ENCODE peak calls at places on chromosomes 1 and 21, in ten cellular contexts. One of them, this sample, is unnamed.

GRCh38 chr1:207885129-207886032 is 25.5 kb downstream of the CD34 start:
- DNase-seq in neural progenitor cell: peak; percentile 91
- DNase-seq in amniotic stem cell: peak; percentile 74
- DNase-seq in astrocyte of the spinal cord: peak; percentile 79
- DNase-seq in stimulated activated CD8-positive, alpha-beta memory T cell treated with anti-CD3 and anti-CD28 coated beads, Interleukin-2, amount 100 ng/mL, for 48 hours: peak; percentile 49
- DNase-seq in activated naive CD4-positive, alpha-beta T cell treated with anti-CD3 and anti-CD28 coated beads, Interleukin-2, amount 10 ng/mL, durations not matched to agents 7 days and 5 days: peak; percentile 81
- DNase-seq in AG09309: peak; percentile 46
- DNase-seq in fibroblast of mammary gland: peak; percentile 86
- DNase-seq in activated T-helper 9 cell treated with anti-CD3 and anti-CD28 coated beads, Interleukin-2, amount 50 U/mL, for 16 hours: peak; percentile 61
- DNase-seq in brain microvascular endothelial cell: peak; percentile 75
- DNase-seq in this sample: peak; percentile 49

GRCh38 chr1:175129182-175129581 is 61.5 kb downstream of the TNN start:
- DNase-seq in neural progenitor cell: no peak
- DNase-seq in amniotic stem cell: peak; percentile 1
- DNase-seq in astrocyte of the spinal cord: no peak
- DNase-seq in stimulated activated CD8-positive, alpha-beta memory T cell treated with anti-CD3 and anti-CD28 coated beads, Interleukin-2, amount 100 ng/mL, for 48 hours: no peak
- DNase-seq in activated naive CD4-positive, alpha-beta T cell treated with anti-CD3 and anti-CD28 coated beads, Interleukin-2, amount 10 ng/mL, durations not matched to agents 7 days and 5 days: no peak
- DNase-seq in AG09309: peak; percentile 53
- DNase-seq in fibroblast of mammary gland: peak; percentile 89
- DNase-seq in activated T-helper 9 cell treated with anti-CD3 and anti-CD28 coated beads, Interleukin-2, amount 50 U/mL, for 16 hours: no peak
- DNase-seq in brain microvascular endothelial cell: no peak
- DNase-seq in this sample: no peak

GRCh38 chr1:58883037-58883887 is 99.4 kb upstream of the JUN start:
- DNase-seq in neural progenitor cell: no peak
- DNase-seq in amniotic stem cell: peak; percentile 26
- DNase-seq in astrocyte of the spinal cord: peak; percentile 97
- DNase-seq in stimulated activated CD8-positive, alpha-beta memory T cell treated with anti-CD3 and anti-CD28 coated beads, Interleukin-2, amount 100 ng/mL, for 48 hours: no peak
- DNase-seq in activated naive CD4-positive, alpha-beta T cell treated with anti-CD3 and anti-CD28 coated beads, Interleukin-2, amount 10 ng/mL, durations not matched to agents 7 days and 5 days: no peak
- DNase-seq in AG09309: peak; percentile 90
- DNase-seq in fibroblast of mammary gland: peak; percentile 99
- DNase-seq in activated T-helper 9 cell treated with anti-CD3 and anti-CD28 coated beads, Interleukin-2, amount 50 U/mL, for 16 hours: no peak
- DNase-seq in brain microvascular endothelial cell: peak; percentile 96
- DNase-seq in this sample: peak; percentile 45

GRCh38 chr1:2091611-2092604 is 41.7 kb downstream of the PRKCZ start:
- DNase-seq in neural progenitor cell: peak; percentile 74
- DNase-seq in amniotic stem cell: no peak
- DNase-seq in astrocyte of the spinal cord: peak; percentile 19
- DNase-seq in stimulated activated CD8-positive, alpha-beta memory T cell treated with anti-CD3 and anti-CD28 coated beads, Interleukin-2, amount 100 ng/mL, for 48 hours: peak; percentile 53
- DNase-seq in activated naive CD4-positive, alpha-beta T cell treated with anti-CD3 and anti-CD28 coated beads, Interleukin-2, amount 10 ng/mL, durations not matched to agents 7 days and 5 days: peak; percentile 71
- DNase-seq in AG09309: no peak
- DNase-seq in fibroblast of mammary gland: peak; percentile 10
- DNase-seq in activated T-helper 9 cell treated with anti-CD3 and anti-CD28 coated beads, Interleukin-2, amount 50 U/mL, for 16 hours: peak; percentile 19
- DNase-seq in brain microvascular endothelial cell: peak; percentile 14
- DNase-seq in this sample: no peak

GRCh38 chr1:28755701-28756100 is 19.0 kb downstream of the YTHDF2 start:
- DNase-seq in neural progenitor cell: no peak
- DNase-seq in amniotic stem cell: no peak
- DNase-seq in astrocyte of the spinal cord: no peak
- DNase-seq in stimulated activated CD8-positive, alpha-beta memory T cell treated with anti-CD3 and anti-CD28 coated beads, Interleukin-2, amount 100 ng/mL, for 48 hours: no peak
- DNase-seq in activated naive CD4-positive, alpha-beta T cell treated with anti-CD3 and anti-CD28 coated beads, Interleukin-2, amount 10 ng/mL, durations not matched to agents 7 days and 5 days: no peak
- DNase-seq in AG09309: no peak
- DNase-seq in fibroblast of mammary gland: no peak
- DNase-seq in activated T-helper 9 cell treated with anti-CD3 and anti-CD28 coated beads, Interleukin-2, amount 50 U/mL, for 16 hours: no peak
- DNase-seq in brain microvascular endothelial cell: no peak
- DNase-seq in this sample: no peak

GRCh38 chr1:164803366-164803765 is 244.4 kb downstream of the PBX1 start:
- DNase-seq in neural progenitor cell: no peak
- DNase-seq in amniotic stem cell: no peak
- DNase-seq in astrocyte of the spinal cord: peak; percentile 73
- DNase-seq in stimulated activated CD8-positive, alpha-beta memory T cell treated with anti-CD3 and anti-CD28 coated beads, Interleukin-2, amount 100 ng/mL, for 48 hours: no peak
- DNase-seq in activated naive CD4-positive, alpha-beta T cell treated with anti-CD3 and anti-CD28 coated beads, Interleukin-2, amount 10 ng/mL, durations not matched to agents 7 days and 5 days: no peak
- DNase-seq in AG09309: no peak
- DNase-seq in fibroblast of mammary gland: peak; percentile 53
- DNase-seq in activated T-helper 9 cell treated with anti-CD3 and anti-CD28 coated beads, Interleukin-2, amount 50 U/mL, for 16 hours: no peak
- DNase-seq in brain microvascular endothelial cell: peak; percentile 94
- DNase-seq in this sample: no peak

GRCh38 chr1:53140451-53140850 is 2.0 kb downstream of the SLC1A7 start:
- DNase-seq in neural progenitor cell: no peak
- DNase-seq in amniotic stem cell: no peak
- DNase-seq in astrocyte of the spinal cord: no peak
- DNase-seq in stimulated activated CD8-positive, alpha-beta memory T cell treated with anti-CD3 and anti-CD28 coated beads, Interleukin-2, amount 100 ng/mL, for 48 hours: no peak
- DNase-seq in activated naive CD4-positive, alpha-beta T cell treated with anti-CD3 and anti-CD28 coated beads, Interleukin-2, amount 10 ng/mL, durations not matched to agents 7 days and 5 days: no peak
- DNase-seq in AG09309: no peak
- DNase-seq in fibroblast of mammary gland: no peak
- DNase-seq in activated T-helper 9 cell treated with anti-CD3 and anti-CD28 coated beads, Interleukin-2, amount 50 U/mL, for 16 hours: no peak
- DNase-seq in brain microvascular endothelial cell: no peak
- DNase-seq in this sample: no peak

GRCh38 chr1:117208580-117208979 is 2.1 kb downstream of the VTCN1 start:
- DNase-seq in neural progenitor cell: no peak
- DNase-seq in amniotic stem cell: no peak
- DNase-seq in astrocyte of the spinal cord: no peak
- DNase-seq in stimulated activated CD8-positive, alpha-beta memory T cell treated with anti-CD3 and anti-CD28 coated beads, Interleukin-2, amount 100 ng/mL, for 48 hours: no peak
- DNase-seq in activated naive CD4-positive, alpha-beta T cell treated with anti-CD3 and anti-CD28 coated beads, Interleukin-2, amount 10 ng/mL, durations not matched to agents 7 days and 5 days: no peak
- DNase-seq in AG09309: no peak
- DNase-seq in fibroblast of mammary gland: no peak
- DNase-seq in activated T-helper 9 cell treated with anti-CD3 and anti-CD28 coated beads, Interleukin-2, amount 50 U/mL, for 16 hours: no peak
- DNase-seq in brain microvascular endothelial cell: no peak
- DNase-seq in this sample: no peak

GRCh38 chr1:25135903-25136302 is 96.4 kb downstream of the SYF2 start:
- DNase-seq in neural progenitor cell: no peak
- DNase-seq in amniotic stem cell: no peak
- DNase-seq in astrocyte of the spinal cord: no peak
- DNase-seq in stimulated activated CD8-positive, alpha-beta memory T cell treated with anti-CD3 and anti-CD28 coated beads, Interleukin-2, amount 100 ng/mL, for 48 hours: no peak
- DNase-seq in activated naive CD4-positive, alpha-beta T cell treated with anti-CD3 and anti-CD28 coated beads, Interleukin-2, amount 10 ng/mL, durations not matched to agents 7 days and 5 days: no peak
- DNase-seq in AG09309: no peak
- DNase-seq in fibroblast of mammary gland: no peak
- DNase-seq in activated T-helper 9 cell treated with anti-CD3 and anti-CD28 coated beads, Interleukin-2, amount 50 U/mL, for 16 hours: no peak
- DNase-seq in brain microvascular endothelial cell: no peak
- DNase-seq in this sample: no peak

GRCh38 chr21:10521091-10521598 is at the start of gene TPTE:
- DNase-seq in neural progenitor cell: no peak
- DNase-seq in amniotic stem cell: no peak
- DNase-seq in astrocyte of the spinal cord: no peak
- DNase-seq in stimulated activated CD8-positive, alpha-beta memory T cell treated with anti-CD3 and anti-CD28 coated beads, Interleukin-2, amount 100 ng/mL, for 48 hours: no peak
- DNase-seq in activated naive CD4-positive, alpha-beta T cell treated with anti-CD3 and anti-CD28 coated beads, Interleukin-2, amount 10 ng/mL, durations not matched to agents 7 days and 5 days: no peak
- DNase-seq in AG09309: no peak
- DNase-seq in fibroblast of mammary gland: no peak
- DNase-seq in activated T-helper 9 cell treated with anti-CD3 and anti-CD28 coated beads, Interleukin-2, amount 50 U/mL, for 16 hours: no peak
- DNase-seq in brain microvascular endothelial cell: no peak
- DNase-seq in this sample: no peak

GRCh38 chr1:6235302-6235680 is 473 bp downstream of the ICMT start:
- DNase-seq in neural progenitor cell: no peak
- DNase-seq in amniotic stem cell: no peak
- DNase-seq in astrocyte of the spinal cord: no peak
- DNase-seq in stimulated activated CD8-positive, alpha-beta memory T cell treated with anti-CD3 and anti-CD28 coated beads, Interleukin-2, amount 100 ng/mL, for 48 hours: peak; percentile 13
- DNase-seq in activated naive CD4-positive, alpha-beta T cell treated with anti-CD3 and anti-CD28 coated beads, Interleukin-2, amount 10 ng/mL, durations not matched to agents 7 days and 5 days: peak; percentile 36
- DNase-seq in AG09309: no peak
- DNase-seq in fibroblast of mammary gland: no peak
- DNase-seq in activated T-helper 9 cell treated with anti-CD3 and anti-CD28 coated beads, Interleukin-2, amount 50 U/mL, for 16 hours: no peak
- DNase-seq in brain microvascular endothelial cell: no peak
- DNase-seq in this sample: no peak

GRCh38 chr1:51422367-51423097 is 92.2 kb upstream of the TTC39A start:
- DNase-seq in neural progenitor cell: no peak
- DNase-seq in amniotic stem cell: no peak
- DNase-seq in astrocyte of the spinal cord: no peak
- DNase-seq in stimulated activated CD8-positive, alpha-beta memory T cell treated with anti-CD3 and anti-CD28 coated beads, Interleukin-2, amount 100 ng/mL, for 48 hours: no peak
- DNase-seq in activated naive CD4-positive, alpha-beta T cell treated with anti-CD3 and anti-CD28 coated beads, Interleukin-2, amount 10 ng/mL, durations not matched to agents 7 days and 5 days: no peak
- DNase-seq in AG09309: no peak
- DNase-seq in fibroblast of mammary gland: no peak
- DNase-seq in activated T-helper 9 cell treated with anti-CD3 and anti-CD28 coated beads, Interleukin-2, amount 50 U/mL, for 16 hours: no peak
- DNase-seq in brain microvascular endothelial cell: no peak
- DNase-seq in this sample: no peak

GRCh38 chr1:22207605-22208264 is 64.8 kb upstream of the WNT4 start:
- DNase-seq in neural progenitor cell: peak; percentile 66
- DNase-seq in amniotic stem cell: no peak
- DNase-seq in astrocyte of the spinal cord: no peak
- DNase-seq in stimulated activated CD8-positive, alpha-beta memory T cell treated with anti-CD3 and anti-CD28 coated beads, Interleukin-2, amount 100 ng/mL, for 48 hours: no peak
- DNase-seq in activated naive CD4-positive, alpha-beta T cell treated with anti-CD3 and anti-CD28 coated beads, Interleukin-2, amount 10 ng/mL, durations not matched to agents 7 days and 5 days: no peak
- DNase-seq in AG09309: no peak
- DNase-seq in fibroblast of mammary gland: no peak
- DNase-seq in activated T-helper 9 cell treated with anti-CD3 and anti-CD28 coated beads, Interleukin-2, amount 50 U/mL, for 16 hours: no peak
- DNase-seq in brain microvascular endothelial cell: no peak
- DNase-seq in this sample: peak; percentile 77

GRCh38 chr1:62285984-62286481 is 33.2 kb downstream of the KANK4 start:
- DNase-seq in neural progenitor cell: peak; percentile 60
- DNase-seq in amniotic stem cell: no peak
- DNase-seq in astrocyte of the spinal cord: no peak
- DNase-seq in stimulated activated CD8-positive, alpha-beta memory T cell treated with anti-CD3 and anti-CD28 coated beads, Interleukin-2, amount 100 ng/mL, for 48 hours: no peak
- DNase-seq in activated naive CD4-positive, alpha-beta T cell treated with anti-CD3 and anti-CD28 coated beads, Interleukin-2, amount 10 ng/mL, durations not matched to agents 7 days and 5 days: no peak
- DNase-seq in AG09309: no peak
- DNase-seq in fibroblast of mammary gland: no peak
- DNase-seq in activated T-helper 9 cell treated with anti-CD3 and anti-CD28 coated beads, Interleukin-2, amount 50 U/mL, for 16 hours: no peak
- DNase-seq in brain microvascular endothelial cell: no peak
- DNase-seq in this sample: no peak

GRCh38 chr1:69947837-69948236 is 257.5 kb downstream of the LRRC40 start:
- DNase-seq in neural progenitor cell: no peak
- DNase-seq in amniotic stem cell: no peak
- DNase-seq in astrocyte of the spinal cord: peak; percentile 8
- DNase-seq in stimulated activated CD8-positive, alpha-beta memory T cell treated with anti-CD3 and anti-CD28 coated beads, Interleukin-2, amount 100 ng/mL, for 48 hours: no peak
- DNase-seq in activated naive CD4-positive, alpha-beta T cell treated with anti-CD3 and anti-CD28 coated beads, Interleukin-2, amount 10 ng/mL, durations not matched to agents 7 days and 5 days: no peak
- DNase-seq in AG09309: no peak
- DNase-seq in fibroblast of mammary gland: peak; percentile 60
- DNase-seq in activated T-helper 9 cell treated with anti-CD3 and anti-CD28 coated beads, Interleukin-2, amount 50 U/mL, for 16 hours: no peak
- DNase-seq in brain microvascular endothelial cell: peak; percentile 23
- DNase-seq in this sample: no peak

GRCh38 chr21:14677023-14677422 is 130.9 kb upstream of the SAMSN1 start:
- DNase-seq in neural progenitor cell: no peak
- DNase-seq in amniotic stem cell: no peak
- DNase-seq in astrocyte of the spinal cord: no peak
- DNase-seq in stimulated activated CD8-positive, alpha-beta memory T cell treated with anti-CD3 and anti-CD28 coated beads, Interleukin-2, amount 100 ng/mL, for 48 hours: no peak
- DNase-seq in activated naive CD4-positive, alpha-beta T cell treated with anti-CD3 and anti-CD28 coated beads, Interleukin-2, amount 10 ng/mL, durations not matched to agents 7 days and 5 days: no peak
- DNase-seq in AG09309: no peak
- DNase-seq in fibroblast of mammary gland: no peak
- DNase-seq in activated T-helper 9 cell treated with anti-CD3 and anti-CD28 coated beads, Interleukin-2, amount 50 U/mL, for 16 hours: no peak
- DNase-seq in brain microvascular endothelial cell: no peak
- DNase-seq in this sample: no peak

GRCh38 chr1:246455487-246455886 is 51.6 kb downstream of the SMYD3 start:
- DNase-seq in neural progenitor cell: no peak
- DNase-seq in amniotic stem cell: no peak
- DNase-seq in astrocyte of the spinal cord: no peak
- DNase-seq in stimulated activated CD8-positive, alpha-beta memory T cell treated with anti-CD3 and anti-CD28 coated beads, Interleukin-2, amount 100 ng/mL, for 48 hours: no peak
- DNase-seq in activated naive CD4-positive, alpha-beta T cell treated with anti-CD3 and anti-CD28 coated beads, Interleukin-2, amount 10 ng/mL, durations not matched to agents 7 days and 5 days: no peak
- DNase-seq in AG09309: no peak
- DNase-seq in fibroblast of mammary gland: no peak
- DNase-seq in activated T-helper 9 cell treated with anti-CD3 and anti-CD28 coated beads, Interleukin-2, amount 50 U/mL, for 16 hours: no peak
- DNase-seq in brain microvascular endothelial cell: no peak
- DNase-seq in this sample: no peak

GRCh38 chr1:154427173-154428139 is 22.3 kb downstream of the IL6R start:
- DNase-seq in neural progenitor cell: no peak
- DNase-seq in amniotic stem cell: no peak
- DNase-seq in astrocyte of the spinal cord: no peak
- DNase-seq in stimulated activated CD8-positive, alpha-beta memory T cell treated with anti-CD3 and anti-CD28 coated beads, Interleukin-2, amount 100 ng/mL, for 48 hours: no peak
- DNase-seq in activated naive CD4-positive, alpha-beta T cell treated with anti-CD3 and anti-CD28 coated beads, Interleukin-2, amount 10 ng/mL, durations not matched to agents 7 days and 5 days: no peak
- DNase-seq in AG09309: no peak
- DNase-seq in fibroblast of mammary gland: peak; percentile 79
- DNase-seq in activated T-helper 9 cell treated with anti-CD3 and anti-CD28 coated beads, Interleukin-2, amount 50 U/mL, for 16 hours: no peak
- DNase-seq in brain microvascular endothelial cell: no peak
- DNase-seq in this sample: peak; percentile 75

GRCh38 chr21:44991538-44992483 is 52.0 kb downstream of the SLX9 start:
- DNase-seq in neural progenitor cell: no peak
- DNase-seq in amniotic stem cell: no peak
- DNase-seq in astrocyte of the spinal cord: peak; percentile 48
- DNase-seq in stimulated activated CD8-positive, alpha-beta memory T cell treated with anti-CD3 and anti-CD28 coated beads, Interleukin-2, amount 100 ng/mL, for 48 hours: no peak
- DNase-seq in activated naive CD4-positive, alpha-beta T cell treated with anti-CD3 and anti-CD28 coated beads, Interleukin-2, amount 10 ng/mL, durations not matched to agents 7 days and 5 days: no peak
- DNase-seq in AG09309: no peak
- DNase-seq in fibroblast of mammary gland: no peak
- DNase-seq in activated T-helper 9 cell treated with anti-CD3 and anti-CD28 coated beads, Interleukin-2, amount 50 U/mL, for 16 hours: no peak
- DNase-seq in brain microvascular endothelial cell: no peak
- DNase-seq in this sample: no peak

GRCh38 chr1:107252271-107252670 is 111.4 kb downstream of the NTNG1 start:
- DNase-seq in neural progenitor cell: no peak
- DNase-seq in amniotic stem cell: no peak
- DNase-seq in astrocyte of the spinal cord: no peak
- DNase-seq in stimulated activated CD8-positive, alpha-beta memory T cell treated with anti-CD3 and anti-CD28 coated beads, Interleukin-2, amount 100 ng/mL, for 48 hours: no peak
- DNase-seq in activated naive CD4-positive, alpha-beta T cell treated with anti-CD3 and anti-CD28 coated beads, Interleukin-2, amount 10 ng/mL, durations not matched to agents 7 days and 5 days: no peak
- DNase-seq in AG09309: no peak
- DNase-seq in fibroblast of mammary gland: no peak
- DNase-seq in activated T-helper 9 cell treated with anti-CD3 and anti-CD28 coated beads, Interleukin-2, amount 50 U/mL, for 16 hours: no peak
- DNase-seq in brain microvascular endothelial cell: no peak
- DNase-seq in this sample: no peak

GRCh38 chr1:147853391-147853790 is 49.2 kb upstream of the GJA8 start:
- DNase-seq in neural progenitor cell: no peak
- DNase-seq in amniotic stem cell: no peak
- DNase-seq in astrocyte of the spinal cord: peak; percentile 22
- DNase-seq in stimulated activated CD8-positive, alpha-beta memory T cell treated with anti-CD3 and anti-CD28 coated beads, Interleukin-2, amount 100 ng/mL, for 48 hours: no peak
- DNase-seq in activated naive CD4-positive, alpha-beta T cell treated with anti-CD3 and anti-CD28 coated beads, Interleukin-2, amount 10 ng/mL, durations not matched to agents 7 days and 5 days: no peak
- DNase-seq in AG09309: no peak
- DNase-seq in fibroblast of mammary gland: peak; percentile 6
- DNase-seq in activated T-helper 9 cell treated with anti-CD3 and anti-CD28 coated beads, Interleukin-2, amount 50 U/mL, for 16 hours: no peak
- DNase-seq in brain microvascular endothelial cell: peak; percentile 12
- DNase-seq in this sample: no peak

GRCh38 chr1:119784127-119784781 is 15.5 kb upstream of the HMGCS2 start:
- DNase-seq in neural progenitor cell: no peak
- DNase-seq in amniotic stem cell: no peak
- DNase-seq in astrocyte of the spinal cord: no peak
- DNase-seq in stimulated activated CD8-positive, alpha-beta memory T cell treated with anti-CD3 and anti-CD28 coated beads, Interleukin-2, amount 100 ng/mL, for 48 hours: no peak
- DNase-seq in activated naive CD4-positive, alpha-beta T cell treated with anti-CD3 and anti-CD28 coated beads, Interleukin-2, amount 10 ng/mL, durations not matched to agents 7 days and 5 days: no peak
- DNase-seq in AG09309: peak; percentile 55
- DNase-seq in fibroblast of mammary gland: peak; percentile 58
- DNase-seq in activated T-helper 9 cell treated with anti-CD3 and anti-CD28 coated beads, Interleukin-2, amount 50 U/mL, for 16 hours: no peak
- DNase-seq in brain microvascular endothelial cell: no peak
- DNase-seq in this sample: no peak

GRCh38 chr1:100485855-100486258 is 52.1 kb upstream of the GPR88 start:
- DNase-seq in neural progenitor cell: no peak
- DNase-seq in amniotic stem cell: no peak
- DNase-seq in astrocyte of the spinal cord: no peak
- DNase-seq in stimulated activated CD8-positive, alpha-beta memory T cell treated with anti-CD3 and anti-CD28 coated beads, Interleukin-2, amount 100 ng/mL, for 48 hours: no peak
- DNase-seq in activated naive CD4-positive, alpha-beta T cell treated with anti-CD3 and anti-CD28 coated beads, Interleukin-2, amount 10 ng/mL, durations not matched to agents 7 days and 5 days: no peak
- DNase-seq in AG09309: no peak
- DNase-seq in fibroblast of mammary gland: no peak
- DNase-seq in activated T-helper 9 cell treated with anti-CD3 and anti-CD28 coated beads, Interleukin-2, amount 50 U/mL, for 16 hours: no peak
- DNase-seq in brain microvascular endothelial cell: no peak
- DNase-seq in this sample: no peak

GRCh38 chr1:39562886-39563285 is 13.7 kb downstream of the PABPC4 start:
- DNase-seq in neural progenitor cell: no peak
- DNase-seq in amniotic stem cell: no peak
- DNase-seq in astrocyte of the spinal cord: no peak
- DNase-seq in stimulated activated CD8-positive, alpha-beta memory T cell treated with anti-CD3 and anti-CD28 coated beads, Interleukin-2, amount 100 ng/mL, for 48 hours: no peak
- DNase-seq in activated naive CD4-positive, alpha-beta T cell treated with anti-CD3 and anti-CD28 coated beads, Interleukin-2, amount 10 ng/mL, durations not matched to agents 7 days and 5 days: no peak
- DNase-seq in AG09309: no peak
- DNase-seq in fibroblast of mammary gland: no peak
- DNase-seq in activated T-helper 9 cell treated with anti-CD3 and anti-CD28 coated beads, Interleukin-2, amount 50 U/mL, for 16 hours: no peak
- DNase-seq in brain microvascular endothelial cell: no peak
- DNase-seq in this sample: no peak

GRCh38 chr1:115459161-115459560 is 121.1 kb upstream of the NGF start:
- DNase-seq in neural progenitor cell: no peak
- DNase-seq in amniotic stem cell: no peak
- DNase-seq in astrocyte of the spinal cord: no peak
- DNase-seq in stimulated activated CD8-positive, alpha-beta memory T cell treated with anti-CD3 and anti-CD28 coated beads, Interleukin-2, amount 100 ng/mL, for 48 hours: no peak
- DNase-seq in activated naive CD4-positive, alpha-beta T cell treated with anti-CD3 and anti-CD28 coated beads, Interleukin-2, amount 10 ng/mL, durations not matched to agents 7 days and 5 days: no peak
- DNase-seq in AG09309: no peak
- DNase-seq in fibroblast of mammary gland: no peak
- DNase-seq in activated T-helper 9 cell treated with anti-CD3 and anti-CD28 coated beads, Interleukin-2, amount 50 U/mL, for 16 hours: no peak
- DNase-seq in brain microvascular endothelial cell: no peak
- DNase-seq in this sample: no peak

GRCh38 chr1:41547781-41548560 is 63.5 kb upstream of the EDN2 start:
- DNase-seq in neural progenitor cell: peak; percentile 46
- DNase-seq in amniotic stem cell: no peak
- DNase-seq in astrocyte of the spinal cord: no peak
- DNase-seq in stimulated activated CD8-positive, alpha-beta memory T cell treated with anti-CD3 and anti-CD28 coated beads, Interleukin-2, amount 100 ng/mL, for 48 hours: no peak
- DNase-seq in activated naive CD4-positive, alpha-beta T cell treated with anti-CD3 and anti-CD28 coated beads, Interleukin-2, amount 10 ng/mL, durations not matched to agents 7 days and 5 days: no peak
- DNase-seq in AG09309: no peak
- DNase-seq in fibroblast of mammary gland: peak; percentile 4
- DNase-seq in activated T-helper 9 cell treated with anti-CD3 and anti-CD28 coated beads, Interleukin-2, amount 50 U/mL, for 16 hours: no peak
- DNase-seq in brain microvascular endothelial cell: no peak
- DNase-seq in this sample: no peak

GRCh38 chr1:155678027-155678426 is 10.5 kb downstream of the YY1AP1 start:
- DNase-seq in neural progenitor cell: no peak
- DNase-seq in amniotic stem cell: no peak
- DNase-seq in astrocyte of the spinal cord: no peak
- DNase-seq in stimulated activated CD8-positive, alpha-beta memory T cell treated with anti-CD3 and anti-CD28 coated beads, Interleukin-2, amount 100 ng/mL, for 48 hours: no peak
- DNase-seq in activated naive CD4-positive, alpha-beta T cell treated with anti-CD3 and anti-CD28 coated beads, Interleukin-2, amount 10 ng/mL, durations not matched to agents 7 days and 5 days: no peak
- DNase-seq in AG09309: no peak
- DNase-seq in fibroblast of mammary gland: no peak
- DNase-seq in activated T-helper 9 cell treated with anti-CD3 and anti-CD28 coated beads, Interleukin-2, amount 50 U/mL, for 16 hours: no peak
- DNase-seq in brain microvascular endothelial cell: no peak
- DNase-seq in this sample: no peak

This sample was measured in SHP77.